ENCODE peak calls at places on chromosomes 16 and 17, in five cellular contexts. One of them, this sample, is unnamed.

GRCh38 chr17:67635688-67636087 is 82.0 kb upstream of the NOL11 start:
- DNase-seq in thoracic aorta: no peak
- DNase-seq in heart left ventricle: no peak
- DNase-seq in cardiac fibroblast: no peak
- DNase-seq in neural progenitor cell: no peak
- DNase-seq in this sample: no peak

GRCh38 chr17:81543339-81543675 is 8.8 kb downstream of the FAAP100 start:
- DNase-seq in thoracic aorta: no peak
- DNase-seq in heart left ventricle: peak; percentile 64
- DNase-seq in cardiac fibroblast: no peak
- DNase-seq in neural progenitor cell: no peak
- DNase-seq in this sample: no peak

GRCh38 chr16:30458561-30459394 is 13.1 kb upstream of the SEPHS2 start:
- DNase-seq in thoracic aorta: no peak
- DNase-seq in heart left ventricle: peak; percentile 47
- DNase-seq in cardiac fibroblast: no peak
- DNase-seq in neural progenitor cell: no peak
- DNase-seq in this sample: no peak

GRCh38 chr17:55601874-55602364 is 90.7 kb upstream of the SMIM36 start:
- DNase-seq in thoracic aorta: no peak
- DNase-seq in heart left ventricle: no peak
- DNase-seq in cardiac fibroblast: peak; percentile 74
- DNase-seq in neural progenitor cell: peak; percentile 81
- DNase-seq in this sample: no peak

GRCh38 chr17:80224683-80225082 is 4.5 kb downstream of the SLC26A11 start:
- DNase-seq in thoracic aorta: no peak
- DNase-seq in heart left ventricle: no peak
- DNase-seq in cardiac fibroblast: no peak
- DNase-seq in neural progenitor cell: no peak
- DNase-seq in this sample: no peak

GRCh38 chr16:15829460-15829859 is 27.4 kb downstream of the MYH11 start:
- DNase-seq in thoracic aorta: peak; percentile 62
- DNase-seq in heart left ventricle: peak; percentile 54
- DNase-seq in cardiac fibroblast: peak; percentile 29
- DNase-seq in neural progenitor cell: peak; percentile 44
- DNase-seq in this sample: no peak

GRCh38 chr17:65914784-65915342 is 277.1 kb downstream of the CEP112 start:
- DNase-seq in thoracic aorta: no peak
- DNase-seq in heart left ventricle: no peak
- DNase-seq in cardiac fibroblast: peak; percentile 59
- DNase-seq in neural progenitor cell: no peak
- DNase-seq in this sample: no peak

GRCh38 chr17:57916925-57917858 is 38.0 kb downstream of the CUEDC1 start:
- DNase-seq in thoracic aorta: no peak
- DNase-seq in heart left ventricle: peak; percentile 81
- DNase-seq in cardiac fibroblast: no peak
- DNase-seq in neural progenitor cell: no peak
- DNase-seq in this sample: no peak

GRCh38 chr17:17151962-17152361 is 54.2 kb downstream of the PLD6 start:
- DNase-seq in thoracic aorta: peak; percentile 86
- DNase-seq in heart left ventricle: peak; percentile 95
- DNase-seq in cardiac fibroblast: peak; percentile 95
- DNase-seq in neural progenitor cell: no peak
- DNase-seq in this sample: peak; percentile 74

GRCh38 chr17:81173761-81174160 is 7.7 kb upstream of the AATK start:
- DNase-seq in thoracic aorta: no peak
- DNase-seq in heart left ventricle: no peak
- DNase-seq in cardiac fibroblast: no peak
- DNase-seq in neural progenitor cell: no peak
- DNase-seq in this sample: no peak

GRCh38 chr17:62857526-62857925 is 49.4 kb upstream of the MARCHF10 start:
- DNase-seq in thoracic aorta: no peak
- DNase-seq in heart left ventricle: no peak
- DNase-seq in cardiac fibroblast: no peak
- DNase-seq in neural progenitor cell: no peak
- DNase-seq in this sample: no peak

GRCh38 chr16:69089091-69089912 is 16.2 kb upstream of the HAS3 start:
- DNase-seq in thoracic aorta: no peak
- DNase-seq in heart left ventricle: no peak
- DNase-seq in cardiac fibroblast: no peak
- DNase-seq in neural progenitor cell: peak; percentile 59
- DNase-seq in this sample: no peak

GRCh38 chr16:85528528-85529387 is 84.4 kb upstream of the GSE1 start:
- DNase-seq in thoracic aorta: no peak
- DNase-seq in heart left ventricle: no peak
- DNase-seq in cardiac fibroblast: peak; percentile 8
- DNase-seq in neural progenitor cell: no peak
- DNase-seq in this sample: no peak

GRCh38 chr16:81780350-81780749 is 1.3 kb downstream of the PLCG2 start:
- DNase-seq in thoracic aorta: no peak
- DNase-seq in heart left ventricle: no peak
- DNase-seq in cardiac fibroblast: no peak
- DNase-seq in neural progenitor cell: no peak
- DNase-seq in this sample: no peak
- H3K4me3 ChIP-seq in thoracic aorta: peak overlapping the region; percentile 72
- H3K4me3 ChIP-seq in heart left ventricle: peak overlapping the region; percentile 73
- H3K4me3 ChIP-seq in cardiac fibroblast: no peak overlapping the region
- H3K4me3 ChIP-seq in neural progenitor cell: no peak overlapping the region
- H3K4me3 ChIP-seq in this sample: no peak overlapping the region

DNA sequence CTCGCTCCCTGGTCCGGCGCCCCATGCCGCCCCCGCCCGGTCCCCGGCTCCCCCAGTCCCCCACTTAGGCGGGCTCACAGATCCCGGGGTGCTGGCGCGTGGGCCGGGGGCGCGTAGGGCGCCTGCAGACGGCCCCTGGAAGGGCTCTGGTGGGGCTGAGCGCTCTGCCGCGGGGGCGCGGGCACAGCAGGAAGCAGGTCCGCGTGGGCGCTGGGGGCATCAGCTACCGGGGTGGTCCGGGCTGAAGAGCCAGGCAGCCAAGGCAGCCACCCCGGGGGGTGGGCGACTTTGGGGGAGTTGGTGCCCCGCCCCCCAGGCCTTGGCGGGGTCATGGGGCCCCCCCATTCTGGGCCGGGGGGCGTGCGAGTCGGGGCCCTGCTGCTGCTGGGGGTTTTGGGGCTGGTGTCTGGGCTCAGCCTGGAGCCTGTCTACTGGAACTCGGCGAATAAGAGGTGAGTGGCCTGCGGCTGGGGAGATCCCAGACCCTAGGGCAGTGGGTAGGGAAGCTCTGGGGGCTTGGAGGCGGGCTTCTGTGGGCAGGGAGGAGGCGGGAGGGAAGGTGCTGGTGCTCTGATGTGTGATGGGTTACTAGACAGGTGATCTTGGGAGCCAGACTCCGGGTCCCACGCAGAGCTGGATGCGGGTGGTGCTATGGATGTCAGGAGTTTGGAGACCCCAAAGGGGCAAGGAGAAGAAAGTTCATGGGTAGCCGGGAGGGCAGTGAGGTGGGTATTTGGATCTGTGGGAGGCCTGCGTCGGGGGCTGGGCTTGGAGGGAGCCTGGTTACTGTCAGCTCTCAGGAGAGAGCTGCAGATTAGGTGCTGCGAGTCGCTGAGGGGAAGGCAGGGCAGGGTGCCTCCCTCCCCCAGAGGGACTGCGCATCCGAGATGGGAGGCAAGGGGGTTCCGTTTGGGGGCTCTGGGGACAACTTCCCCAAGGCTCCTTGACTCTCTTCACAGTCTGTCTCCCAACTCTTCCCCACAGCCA is 560 bp downstream of the EFNB3 start:
- DNase-seq in thoracic aorta: no peak
- DNase-seq in heart left ventricle: peak; percentile 21
- DNase-seq in cardiac fibroblast: no peak
- DNase-seq in neural progenitor cell: peak; percentile 58
- DNase-seq in this sample: no peak
- H3K4me3 ChIP-seq in thoracic aorta: peak overlapping the region; percentile 52
- H3K4me3 ChIP-seq in heart left ventricle: peak overlapping the region; percentile 7
- H3K4me3 ChIP-seq in cardiac fibroblast: peak overlapping the region; percentile 53
- H3K4me3 ChIP-seq in neural progenitor cell: peak overlapping the region; percentile 96
- H3K4me3 ChIP-seq in this sample: peak overlapping the region; percentile 54

GRCh38 chr17:15384142-15384803 is 42.9 kb upstream of the TEKT3 start:
- DNase-seq in thoracic aorta: no peak
- DNase-seq in heart left ventricle: peak; percentile 82
- DNase-seq in cardiac fibroblast: peak; percentile 24
- DNase-seq in neural progenitor cell: no peak
- DNase-seq in this sample: no peak
- H3K4me3 ChIP-seq in thoracic aorta: peak overlapping the region; percentile 65
- H3K4me3 ChIP-seq in heart left ventricle: no peak overlapping the region
- H3K4me3 ChIP-seq in cardiac fibroblast: peak overlapping the region; percentile 30
- H3K4me3 ChIP-seq in neural progenitor cell: no peak overlapping the region
- H3K4me3 ChIP-seq in this sample: peak overlapping the region; percentile 24

DNA sequence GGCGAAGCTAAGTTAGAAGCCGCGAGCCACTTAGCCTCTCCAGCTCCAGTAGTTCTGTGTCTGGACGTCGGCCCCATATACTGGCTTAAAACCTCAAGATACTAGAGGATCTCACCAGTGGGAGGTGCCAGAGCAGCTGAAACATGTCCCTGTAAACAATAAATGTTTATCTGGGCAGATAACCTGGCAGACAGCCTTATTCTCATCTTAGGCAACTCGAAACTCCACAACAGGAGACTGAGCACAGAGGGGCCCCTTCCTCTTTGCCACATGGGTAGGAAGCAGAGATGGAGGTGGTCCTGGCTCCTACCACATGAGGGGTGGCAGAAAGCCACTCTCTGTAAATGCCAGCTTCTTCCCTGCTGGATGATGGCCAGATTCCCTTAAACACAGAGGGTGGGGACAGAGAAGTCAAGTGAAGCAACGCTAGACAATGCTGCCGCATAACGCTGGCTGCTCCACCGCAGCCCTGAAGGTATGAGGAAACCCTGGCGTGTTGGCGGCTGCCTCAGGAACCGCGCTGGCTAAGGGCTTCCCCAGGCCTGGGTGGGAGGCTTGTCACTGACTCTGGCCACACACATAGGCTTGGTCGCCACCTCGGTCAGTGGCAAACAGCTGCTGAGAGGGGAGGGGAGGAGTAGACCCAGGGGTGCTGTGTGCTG is 67.9 kb downstream of the HIC1 start:
- DNase-seq in thoracic aorta: no peak
- DNase-seq in heart left ventricle: peak; percentile 80
- DNase-seq in cardiac fibroblast: peak; percentile 81
- DNase-seq in neural progenitor cell: peak; percentile 50
- DNase-seq in this sample: no peak
- H3K4me3 ChIP-seq in thoracic aorta: peak overlapping the region; percentile 31
- H3K4me3 ChIP-seq in heart left ventricle: no peak overlapping the region
- H3K4me3 ChIP-seq in cardiac fibroblast: no peak overlapping the region
- H3K4me3 ChIP-seq in neural progenitor cell: no peak overlapping the region
- H3K4me3 ChIP-seq in this sample: no peak overlapping the region

GRCh38 chr17:74213897-74214386 is 571 bp downstream of the TTYH2 start:
- DNase-seq in thoracic aorta: no peak
- DNase-seq in heart left ventricle: peak; percentile 65
- DNase-seq in cardiac fibroblast: no peak
- DNase-seq in neural progenitor cell: peak; percentile 39
- DNase-seq in this sample: no peak
- H3K4me3 ChIP-seq in thoracic aorta: peak overlapping the region; percentile 92
- H3K4me3 ChIP-seq in heart left ventricle: peak overlapping the region; percentile 43
- H3K4me3 ChIP-seq in cardiac fibroblast: peak overlapping the region; percentile 52
- H3K4me3 ChIP-seq in neural progenitor cell: peak overlapping the region; percentile 62
- H3K4me3 ChIP-seq in this sample: peak overlapping the region; percentile 62

GRCh38 chr16:22194707-22195444 is 11.2 kb upstream of the EEF2K start:
- DNase-seq in thoracic aorta: no peak
- DNase-seq in heart left ventricle: no peak
- DNase-seq in cardiac fibroblast: no peak
- DNase-seq in neural progenitor cell: no peak
- DNase-seq in this sample: no peak
- H3K4me3 ChIP-seq in thoracic aorta: no peak overlapping the region
- H3K4me3 ChIP-seq in heart left ventricle: no peak overlapping the region
- H3K4me3 ChIP-seq in cardiac fibroblast: no peak overlapping the region
- H3K4me3 ChIP-seq in neural progenitor cell: peak overlapping the region; percentile 90
- H3K4me3 ChIP-seq in this sample: no peak overlapping the region

This sample was measured in skeletal muscle cell.